ENCODE peak calls at places on chromosomes 1 and 21, in five cellular contexts. S is brain microvascular endothelial cell; C is dorsolateral prefrontal cortex; Q is tibial nerve; I is CD4-positive, alpha-beta T cell. E is an unnamed sample.

GRCh38 chr21:42414066-42414465 is 10.4 kb downstream of the UBASH3A start:
- DNase-seq in S (no peak), C (no peak), Q (no peak), I (no peak), E (no peak)

GRCh38 chr21:21851657-21852056 is 853.4 kb downstream of the NCAM2 start:
- DNase-seq in S (no peak), C (no peak), Q (no peak), I (no peak), E (peak; percentile 6)

GRCh38 chr1:157773723-157774350 is 3.1 kb downstream of the FCRL2 start:
- DNase-seq in S (no peak), C (no peak), Q (no peak), I (no peak), E (no peak)

GRCh38 chr1:31110846-31111245 is 45.3 kb upstream of the PUM1 start:
- DNase-seq in S (no peak), C (no peak), Q (no peak), I (no peak), E (no peak)

GRCh38 chr1:40064797-40065492 is 24.4 kb downstream of the CAP1 start:
- DNase-seq in S (no peak), C (no peak), Q (no peak), I (no peak), E (no peak)

GRCh38 chr1:112507896-112508241 is 896 bp upstream of the WNT2B start:
- DNase-seq in S (no peak), C (no peak), Q (no peak), I (no peak), E (no peak)

GRCh38 chr1:165954940-165955339 is 127.5 kb downstream of the UCK2 start:
- DNase-seq in S (peak; percentile 22), C (no peak), Q (no peak), I (no peak), E (no peak)

GRCh38 chr1:91856996-91857395 is 29.0 kb downstream of the TGFBR3 start:
- DNase-seq in S (no peak), C (no peak), Q (no peak), I (no peak), E (no peak)

GRCh38 chr1:199898654-199899053 is 128.9 kb upstream of the NR5A2 start:
- DNase-seq in S (no peak), C (no peak), Q (no peak), I (no peak), E (peak; percentile 32)

GRCh38 chr1:20168547-20169491 is 17.1 kb upstream of the UBXN10 start:
- DNase-seq in S (no peak), C (no peak), Q (no peak), I (no peak), E (no peak)

GRCh38 chr1:27301582-27302199 is 20.3 kb upstream of the TMEM222 start:
- DNase-seq in S (no peak), C (no peak), Q (no peak), I (no peak), E (no peak)

GRCh38 chr1:82226198-82226505 is 425.4 kb downstream of the ADGRL2 start:
- DNase-seq in S (no peak), C (no peak), Q (no peak), I (no peak), E (peak; percentile 73)

GRCh38 chr1:87937774-87938173 is 609.1 kb downstream of the LMO4 start:
- DNase-seq in S (no peak), C (no peak), Q (no peak), I (no peak), E (no peak)

GRCh38 chr1:2449636-2450454 is 26.2 kb upstream of the PLCH2 start:
- DNase-seq in S (no peak), C (peak; percentile 73), Q (no peak), I (no peak), E (no peak)

GRCh38 chr1:84613026-84613425 is 38.8 kb upstream of the CTBS start:
- DNase-seq in S (no peak), C (no peak), Q (no peak), I (no peak), E (no peak)

GRCh38 chr1:24540906-24541710 is 14.8 kb upstream of the NCMAP start:
- DNase-seq in S (peak; percentile 46), C (no peak), Q (no peak), I (no peak), E (peak; percentile 40)

GRCh38 chr1:158290571-158290935 is 830 bp downstream of the CD1C start:
- DNase-seq in S (no peak), C (no peak), Q (no peak), I (no peak), E (no peak)

GRCh38 chr1:85295006-85295431 is 18.6 kb upstream of the BCL10 start:
- DNase-seq in S (no peak), C (no peak), Q (no peak), I (no peak), E (peak; percentile 90)

GRCh38 chr1:174912243-174912642 is 87.5 kb upstream of the CACYBP start:
- DNase-seq in S (no peak), C (no peak), Q (no peak), I (no peak), E (no peak)

GRCh38 chr1:9388628-9389184 is 96.0 kb downstream of the SPSB1 start:
- DNase-seq in S (no peak), C (no peak), Q (no peak), I (no peak), E (peak; percentile 48)

GRCh38 chr1:74485622-74486021 is 26.8 kb downstream of the LRRC53 start:
- DNase-seq in S (no peak), C (no peak), Q (no peak), I (no peak), E (no peak)

GRCh38 chr1:111032295-111032897 is 68.7 kb upstream of the LRIF1 start:
- DNase-seq in S (peak; percentile 54), C (no peak), Q (no peak), I (no peak), E (peak; percentile 44)

GRCh38 chr1:111516008-111516535 is 12.6 kb upstream of the ADORA3 start:
- DNase-seq in S (peak; percentile 31), C (no peak), Q (no peak), I (no peak), E (peak; percentile 8)

GRCh38 chr1:91736999-91737615 is 148.8 kb downstream of the TGFBR3 start:
- DNase-seq in S (peak; percentile 56), C (no peak), Q (no peak), I (no peak), E (peak; percentile 89)

GRCh38 chr1:218521414-218522169 is 176.5 kb downstream of the TGFB2 start:
- DNase-seq in S (no peak), C (no peak), Q (peak; percentile 21), I (no peak), E (peak; percentile 17)

GRCh38 chr21:17609681-17610080 is 3.0 kb downstream of the BTG3 start:
- DNase-seq in S (no peak), C (no peak), Q (no peak), I (no peak), E (no peak)

GRCh38 chr21:17612023-17612564 is 607 bp downstream of the BTG3 start:
- DNase-seq in S (peak; percentile 18), C (peak; percentile 48), Q (no peak), I (peak; percentile 46), E (peak; percentile 45)

GRCh38 chr21:17611414-17612022 is 1.2 kb downstream of the BTG3 start:
- DNase-seq in S (peak; percentile 90), C (peak; percentile 61), Q (peak; percentile 65), I (peak; percentile 73), E (peak; percentile 67)

GRCh38 chr21:17610862-17611261 is 1.8 kb downstream of the BTG3 start:
- DNase-seq in S (no peak), C (no peak), Q (no peak), I (no peak), E (no peak)

DNA sequence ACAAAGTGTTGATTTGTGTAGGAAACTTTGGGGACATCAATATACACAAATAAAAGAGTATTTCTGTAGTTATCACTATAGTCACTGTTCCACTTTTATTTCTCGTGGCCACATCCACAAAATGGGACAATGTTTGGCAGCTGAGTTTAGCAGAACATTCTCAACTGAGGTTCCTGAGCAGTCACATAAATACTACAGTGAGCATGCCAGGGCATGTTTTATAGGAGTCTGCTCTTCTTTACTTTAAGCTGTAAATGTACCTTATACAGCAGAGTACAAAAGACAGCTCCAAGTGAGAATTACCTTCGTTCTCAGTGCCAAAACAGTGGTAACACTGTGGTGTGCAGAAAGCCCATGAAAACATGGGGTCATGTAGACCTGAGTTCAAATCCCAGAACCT is 5.0 kb downstream of the BTG3 start:
- DNase-seq in S (no peak), C (no peak), Q (no peak), I (no peak), E (no peak)
- H3K27ac ChIP-seq in S (no peak overlapping the region), C (no peak overlapping the region), Q (no peak overlapping the region), I (no peak overlapping the region), E (peak overlapping the region; percentile 70)

GRCh38 chr1:6123816-6124215 is 56.3 kb downstream of the CHD5 start:
- DNase-seq in S (no peak), C (no peak), Q (no peak), I (no peak), E (no peak)

GRCh38 chr1:6123083-6123482 is 57.0 kb downstream of the CHD5 start:
- DNase-seq in S (no peak), C (no peak), Q (no peak), I (no peak), E (no peak)

GRCh38 chr1:6124746-6125365 is 55.3 kb downstream of the CHD5 start:
- DNase-seq in S (no peak), C (no peak), Q (no peak), I (no peak), E (no peak)

GRCh38 chr1:6125366-6125765 is 54.8 kb downstream of the CHD5 start:
- DNase-seq in S (no peak), C (peak; percentile 29), Q (no peak), I (no peak), E (no peak)

GRCh38 chr1:6124341-6124740 is 55.8 kb downstream of the CHD5 start:
- DNase-seq in S (no peak), C (no peak), Q (no peak), I (no peak), E (no peak)
- TF ChIP-seq CTCF in S (no peak), C (no peak), Q (no peak), I (no peak), E (no peak)

GRCh38 chr21:27572681-27573080 is 605.8 kb upstream of the ADAMTS5 start:
- DNase-seq in S (peak; percentile 55), C (no peak), Q (no peak), I (no peak), E (no peak)

GRCh38 chr21:27571706-27572105 is 604.8 kb upstream of the ADAMTS5 start:
- DNase-seq in S (peak; percentile 80), C (no peak), Q (no peak), I (no peak), E (peak; percentile 5)

GRCh38 chr21:27570306-27570868 is 603.5 kb upstream of the ADAMTS5 start:
- DNase-seq in S (peak; percentile 92), C (no peak), Q (peak; percentile 39), I (no peak), E (peak; percentile 8)

GRCh38 chr21:27569091-27569490 is 602.2 kb upstream of the ADAMTS5 start:
- DNase-seq in S (no peak), C (no peak), Q (no peak), I (no peak), E (no peak)

DNA sequence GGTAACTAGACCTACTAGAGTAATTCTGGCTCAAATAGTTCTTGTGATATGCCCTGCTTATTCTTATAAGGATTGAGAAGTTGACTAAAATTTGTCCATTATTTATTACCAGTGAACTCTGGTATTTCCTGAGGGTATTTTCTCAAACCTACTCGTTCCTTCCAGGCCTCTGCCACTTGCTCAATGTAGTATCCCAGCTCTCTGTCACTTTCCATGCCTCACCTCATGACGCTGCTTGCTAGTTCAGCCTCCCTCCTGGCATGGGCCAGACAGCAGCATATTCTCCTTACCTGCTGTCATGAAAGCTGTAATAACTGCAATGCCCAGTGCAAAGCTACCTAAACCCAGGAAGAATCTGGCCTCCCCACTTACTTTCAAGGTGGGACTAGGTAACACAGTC is 602.9 kb upstream of the ADAMTS5 start:
- DNase-seq in S (no peak), C (no peak), Q (no peak), I (no peak), E (no peak)
- H3K27ac ChIP-seq in S (peak overlapping the region; percentile 94), C (no peak overlapping the region), Q (peak overlapping the region; percentile 60), I (no peak overlapping the region), E (no peak overlapping the region)

GRCh38 chr1:44785027-44785376 is 3.0 kb downstream of the BEST4 start:
- DNase-seq in S (no peak), C (no peak), Q (no peak), I (no peak), E (no peak)
- TF ChIP-seq CTCF in S (peak; percentile 0), C (no peak), Q (no peak), I (no peak), E (no peak)

E was measured in RWPE1.